ENCODE peak calls at places on chromosome 5, in ten cellular contexts. K is stimulated activated CD4-positive, alpha-beta T cell treated with anti-CD3 and anti-CD28 coated beads, Interleukin-15, amount 100 ng/mL, for 24 hours; D is NCI-H2081; F is fibroblast of lung; X is epithelial cell of esophagus; L is prostate gland; M is SK-N-SH; O is H9; U is NCI-H1105; Y is GM23248. H is an unnamed sample.
A peak's percentile ranks its signal among the peaks of the same experiment; 100 is the strongest.

GRCh38 chr5:154194348-154195329 is 4.1 kb downstream of the GALNT10 start:
- DNase-seq in K (no peak), D (no peak), F (peak; percentile 52), X (peak; percentile 55), L (peak; percentile 61), M (no peak), O (peak; percentile 71), U (no peak), Y (peak; percentile 56), H (no peak)

GRCh38 chr5:32522429-32523143 is 62.8 kb upstream of the SUB1 start:
- DNase-seq in K (peak; percentile 37), D (no peak), F (peak; percentile 83), X (peak; percentile 68), L (no peak), M (no peak), O (no peak), U (no peak), Y (peak; percentile 80), H (peak; percentile 61)

GRCh38 chr5:155381654-155382053 is 368.1 kb downstream of the KIF4B start:
- DNase-seq in K (no peak), D (no peak), F (no peak), X (no peak), L (no peak), M (no peak), O (no peak), U (no peak), Y (no peak), H (no peak)

GRCh38 chr5:149794338-149795023 is 64.4 kb downstream of the PPARGC1B start:
- DNase-seq in K (no peak), D (no peak), F (no peak), X (no peak), L (no peak), M (no peak), O (no peak), U (no peak), Y (no peak), H (no peak)

GRCh38 chr5:2131826-2132496 is 249.2 kb upstream of the IRX4 start:
- DNase-seq in K (no peak), D (no peak), F (no peak), X (no peak), L (no peak), M (no peak), O (no peak), U (no peak), Y (no peak), H (no peak)

GRCh38 chr5:127870914-127871313 is 167.7 kb downstream of the CCDC192 start:
- DNase-seq in K (no peak), D (no peak), F (peak; percentile 25), X (peak; percentile 55), L (peak; percentile 66), M (no peak), O (no peak), U (no peak), Y (peak; percentile 50), H (no peak)

GRCh38 chr5:180113660-180114303 is 42.2 kb upstream of the RNF130 start:
- DNase-seq in K (no peak), D (no peak), F (no peak), X (no peak), L (no peak), M (peak; percentile 12), O (no peak), U (no peak), Y (no peak), H (peak; percentile 10)

GRCh38 chr5:116947691-116948528 is 373.3 kb upstream of the SEMA6A start:
- DNase-seq in K (peak; percentile 73), D (peak; percentile 66), F (peak; percentile 23), X (peak; percentile 88), L (peak; percentile 36), M (peak; percentile 30), O (peak; percentile 96), U (peak; percentile 28), Y (peak; percentile 7), H (peak; percentile 69)

GRCh38 chr5:142128675-142129208 is 20.2 kb downstream of the NDFIP1 start:
- DNase-seq in K (no peak), D (no peak), F (no peak), X (no peak), L (no peak), M (no peak), O (no peak), U (no peak), Y (no peak), H (no peak)

GRCh38 chr5:54037205-54037604 is 273.2 kb downstream of the ARL15 start:
- DNase-seq in K (no peak), D (no peak), F (no peak), X (no peak), L (no peak), M (no peak), O (no peak), U (no peak), Y (no peak), H (no peak)

GRCh38 chr5:163677092-163677491 is 171.7 kb downstream of the MAT2B start:
- DNase-seq in K (no peak), D (no peak), F (no peak), X (peak; percentile 6), L (no peak), M (no peak), O (no peak), U (no peak), Y (no peak), H (no peak)

GRCh38 chr5:75611324-75612210 is at the start of gene ANKDD1B:
- DNase-seq in K (peak; percentile 11), D (no peak), F (peak; percentile 57), X (peak; percentile 59), L (peak; percentile 34), M (peak; percentile 23), O (peak; percentile 66), U (no peak), Y (peak; percentile 59), H (no peak)

GRCh38 chr5:16346380-16346779 is 119.2 kb downstream of the ZNF622 start:
- DNase-seq in K (no peak), D (no peak), F (no peak), X (no peak), L (no peak), M (no peak), O (no peak), U (no peak), Y (no peak), H (no peak)

GRCh38 chr5:90096415-90097081 is 313.0 kb downstream of the CETN3 start:
- DNase-seq in K (no peak), D (no peak), F (peak; percentile 59), X (peak; percentile 99), L (no peak), M (no peak), O (no peak), U (no peak), Y (peak; percentile 21), H (no peak)

GRCh38 chr5:175778951-175779475 is 92.4 kb upstream of the CPLX2 start:
- DNase-seq in K (no peak), D (peak; percentile 79), F (no peak), X (no peak), L (peak; percentile 40), M (peak; percentile 89), O (no peak), U (peak; percentile 73), Y (peak; percentile 13), H (no peak)

H was measured in activated naive CD4-positive, alpha-beta T cell treated with anti-CD3 and anti-CD28 coated beads, Interleukin-2, amount 10 ng/mL, durations not matched to agents 7 days and 5 days.